ENCODE peak calls at places on chromosomes 1 and 21, in five cellular contexts. Z, O, K, M and N are unnamed samples.
A peak's percentile ranks its signal among the peaks of the same experiment; 100 is the strongest.

GRCh38 chr1:81305997-81306452 is 494.7 kb upstream of the ADGRL2 start:
- DNase-seq in Z (peak; percentile 65), O (peak; percentile 4), K (peak; percentile 73), M (peak; percentile 65), N (no peak)

GRCh38 chr1:224727851-224728250 is 111.7 kb downstream of the CNIH3 start:
- DNase-seq in Z (no peak), O (no peak), K (no peak), M (no peak), N (no peak)

GRCh38 chr1:168235548-168235885 is 9.7 kb downstream of the SFT2D2 start:
- DNase-seq in Z (peak; percentile 58), O (no peak), K (no peak), M (no peak), N (no peak)

GRCh38 chr1:237670296-237670695 is 220.4 kb downstream of the ZP4 start:
- DNase-seq in Z (no peak), O (no peak), K (no peak), M (no peak), N (no peak)

GRCh38 chr1:170521818-170522217 is 10.1 kb upstream of the GORAB start:
- DNase-seq in Z (no peak), O (no peak), K (no peak), M (no peak), N (no peak)

GRCh38 chr1:110524311-110525249 is 5.6 kb upstream of the KCNA10 start:
- DNase-seq in Z (peak; percentile 68), O (peak; percentile 20), K (peak; percentile 59), M (peak; percentile 67), N (peak; percentile 69)

GRCh38 chr21:33309778-33310177 is 15.0 kb upstream of the IFNAR1 start:
- DNase-seq in Z (no peak), O (no peak), K (no peak), M (no peak), N (no peak)

GRCh38 chr1:24327886-24328285 is 8.7 kb downstream of the GRHL3 start:
- DNase-seq in Z (no peak), O (no peak), K (no peak), M (no peak), N (no peak)

GRCh38 chr21:35149698-35150097 is 100.6 kb upstream of the RUNX1 start:
- DNase-seq in Z (no peak), O (no peak), K (no peak), M (no peak), N (no peak)

GRCh38 chr1:203706444-203706843 is 58.5 kb upstream of the LAX1 start:
- DNase-seq in Z (no peak), O (no peak), K (no peak), M (no peak), N (no peak)

GRCh38 chr1:9281071-9281827 is 11.4 kb upstream of the SPSB1 start:
- DNase-seq in Z (peak; percentile 52), O (no peak), K (no peak), M (no peak), N (no peak)

GRCh38 chr1:234613128-234613875 is 3.3 kb upstream of the IRF2BP2 start:
- DNase-seq in Z (peak; percentile 95), O (no peak), K (peak; percentile 95), M (no peak), N (no peak)

GRCh38 chr1:89035080-89035479 is 12.4 kb upstream of the GBP3 start:
- DNase-seq in Z (no peak), O (no peak), K (no peak), M (no peak), N (no peak)

GRCh38 chr1:176271572-176271971 is 64.5 kb upstream of the COP1 start:
- DNase-seq in Z (no peak), O (no peak), K (no peak), M (no peak), N (no peak)

GRCh38 chr1:240004086-240004749 is 87.5 kb upstream of the FMN2 start:
- DNase-seq in Z (peak; percentile 3), O (no peak), K (peak; percentile 16), M (peak; percentile 4), N (peak; percentile 30)

GRCh38 chr1:84947536-84948410 is 49.1 kb downstream of the MCOLN2 start:
- DNase-seq in Z (no peak), O (no peak), K (no peak), M (no peak), N (no peak)

GRCh38 chr1:116268211-116268610 is 104.8 kb upstream of the ATP1A1 start:
- DNase-seq in Z (peak; percentile 37), O (no peak), K (peak; percentile 16), M (peak; percentile 35), N (peak; percentile 35)

GRCh38 chr1:206568256-206568655 is 44.0 kb downstream of the EIF2D start:
- DNase-seq in Z (no peak), O (no peak), K (no peak), M (no peak), N (peak; percentile 73)

GRCh38 chr1:51063121-51063520 is 38.9 kb upstream of the C1orf185 start:
- DNase-seq in Z (peak; percentile 89), O (peak; percentile 32), K (peak; percentile 92), M (no peak), N (no peak)

GRCh38 chr1:26521669-26522030 is 7.9 kb upstream of the RPS6KA1 start:
- DNase-seq in Z (no peak), O (no peak), K (no peak), M (no peak), N (no peak)

GRCh38 chr1:178093150-178093957 is 550 bp upstream of the RASAL2 start:
- DNase-seq in Z (peak; percentile 98), O (peak; percentile 83), K (peak; percentile 97), M (peak; percentile 86), N (peak; percentile 54)

GRCh38 chr1:209937996-209938959 is at the start of gene SYT14:
- DNase-seq in Z (peak; percentile 72), O (no peak), K (peak; percentile 78), M (no peak), N (no peak)

GRCh38 chr21:33751120-33751519 is 108.8 kb downstream of the ITSN1 start:
- DNase-seq in Z (peak; percentile 27), O (no peak), K (no peak), M (no peak), N (no peak)

GRCh38 chr1:170168263-170168662 is 22.5 kb downstream of the NTMT2 start:
- DNase-seq in Z (peak; percentile 45), O (no peak), K (peak; percentile 50), M (no peak), N (no peak)

GRCh38 chr1:40722622-40723021 is 31.1 kb downstream of the NFYC start:
- DNase-seq in Z (no peak), O (no peak), K (no peak), M (peak; percentile 23), N (no peak)
- TF ChIP-seq CTCF in Z (no peak), O (no peak), K (no peak), M (no peak), N (no peak)

DNA sequence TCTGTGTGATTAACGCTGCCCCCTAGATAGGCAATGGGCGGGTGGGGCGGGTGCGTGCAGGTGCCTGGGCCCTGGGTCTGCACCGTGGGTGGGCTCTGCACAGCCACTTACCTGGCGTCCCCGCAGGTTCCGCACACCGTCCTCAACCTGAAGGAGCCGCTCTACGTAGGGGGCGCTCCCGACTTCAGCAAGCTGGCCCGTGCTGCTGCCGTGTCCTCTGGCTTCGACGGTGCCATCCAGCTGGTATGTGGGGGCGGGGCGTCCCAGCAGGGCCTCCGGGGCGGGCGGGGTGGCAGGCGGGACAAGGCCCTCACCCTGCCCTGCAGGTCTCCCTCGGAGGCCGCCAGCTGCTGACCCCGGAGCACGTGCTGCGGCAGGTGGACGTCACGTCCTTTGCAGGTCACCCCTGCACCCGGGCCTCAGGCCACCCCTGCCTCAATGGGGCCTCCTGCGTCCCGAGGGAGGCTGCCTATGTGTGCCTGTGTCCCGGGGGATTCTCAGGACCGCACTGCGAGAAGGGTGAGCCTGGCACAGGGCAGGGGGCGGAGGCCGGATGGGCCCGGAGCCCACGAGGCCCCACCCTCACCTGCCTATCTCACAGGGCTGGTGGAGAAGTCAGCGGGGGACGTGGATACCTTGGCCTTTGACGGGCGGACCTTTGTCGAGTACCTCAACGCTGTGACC is 22.8 kb downstream of the RNF223 start:
- DNase-seq in Z (no peak), O (no peak), K (no peak), M (no peak), N (no peak)
- TF ChIP-seq CTCF in Z (no peak), O (no peak), K (no peak), M (no peak), N (no peak)

GRCh38 chr1:151343587-151343986 is 3.5 kb downstream of the RFX5 start:
- DNase-seq in Z (no peak), O (no peak), K (no peak), M (no peak), N (no peak)

GRCh38 chr1:151342562-151342961 is 4.5 kb downstream of the RFX5 start:
- DNase-seq in Z (no peak), O (no peak), K (no peak), M (no peak), N (no peak)

GRCh38 chr1:151346769-151347522 is at the start of gene RFX5:
- DNase-seq in Z (peak; percentile 98), O (peak; percentile 95), K (peak; percentile 98), M (peak; percentile 100), N (peak; percentile 97)

GRCh38 chr1:151347523-151348246 is 633 bp upstream of the RFX5 start:
- DNase-seq in Z (no peak), O (no peak), K (no peak), M (no peak), N (no peak)

DNA sequence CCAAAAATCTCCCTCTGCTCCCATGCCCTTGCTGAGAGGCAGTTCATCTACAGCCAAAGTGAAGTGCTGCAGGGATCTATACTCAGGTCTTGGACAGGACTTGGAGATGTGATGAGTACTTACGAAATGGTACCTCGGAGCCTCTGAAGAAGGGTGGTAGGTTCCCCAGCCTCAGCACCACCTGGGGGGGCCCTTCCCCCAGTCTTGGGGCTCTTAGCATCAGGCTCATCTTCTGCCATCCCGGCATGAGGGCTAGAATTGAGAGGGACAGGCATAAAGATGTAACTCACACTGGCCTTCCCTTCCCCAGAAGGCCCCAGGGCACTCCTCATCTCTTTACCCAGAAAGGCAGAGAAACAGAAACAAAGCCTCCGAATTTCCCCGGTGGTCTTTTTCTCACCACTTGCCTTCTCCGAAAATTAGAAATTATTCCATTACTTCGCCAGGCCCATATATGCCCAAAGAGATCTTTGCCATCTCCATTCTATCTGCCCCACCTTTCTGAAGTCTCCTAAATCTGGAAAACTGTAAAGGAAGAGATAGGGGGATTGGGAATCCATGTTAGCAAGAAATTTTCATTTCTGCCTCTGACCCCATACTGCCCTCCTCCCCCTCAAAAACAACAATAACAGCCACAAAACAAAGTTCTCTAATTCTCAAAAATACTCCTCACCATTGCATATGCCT is 827 bp downstream of the RFX5 start:
- DNase-seq in Z (no peak), O (no peak), K (no peak), M (peak; percentile 51), N (peak; percentile 45)
- TF ChIP-seq CTCF in Z (no peak), O (no peak), K (no peak), M (no peak), N (no peak)

DNA sequence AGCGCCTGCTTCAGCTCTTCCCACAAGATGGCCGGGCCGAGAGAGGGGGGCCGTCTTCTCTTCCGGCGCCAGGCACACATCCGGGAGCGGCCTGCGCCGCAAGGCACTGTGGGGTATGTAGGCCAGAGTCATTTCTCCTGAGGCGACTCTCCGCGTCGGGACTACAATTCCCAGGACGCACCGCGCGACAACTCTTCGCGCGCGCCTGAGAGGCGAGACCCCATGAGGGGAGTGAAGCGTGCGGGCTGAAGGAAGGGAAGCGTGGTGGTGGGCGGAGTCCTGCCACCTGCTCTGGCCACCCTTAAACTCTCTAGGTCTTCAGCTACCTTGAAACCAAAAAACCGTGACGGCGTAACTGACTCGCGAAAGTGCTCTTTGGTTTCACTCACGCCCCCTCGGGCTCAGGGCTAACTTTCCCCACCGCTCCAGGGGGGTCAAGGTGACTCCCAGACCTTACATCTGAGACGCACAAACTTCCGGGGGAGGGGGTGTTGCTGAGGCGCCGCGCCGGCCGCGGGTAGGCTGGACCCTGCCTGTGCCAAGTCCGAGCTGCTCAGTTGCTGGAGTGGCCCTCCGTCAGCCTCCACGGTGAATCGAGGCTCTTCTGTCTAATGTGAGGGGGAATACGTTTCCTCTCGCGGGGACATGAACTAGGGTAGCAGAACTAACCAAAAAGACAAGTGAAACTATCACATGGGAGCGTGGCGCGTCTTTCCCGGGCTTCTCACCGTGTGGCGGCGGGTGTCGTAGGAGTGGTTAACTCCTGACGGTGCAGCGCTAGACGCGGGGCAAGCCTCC is at the start of gene SERBP1:
- DNase-seq in Z (peak; percentile 97), O (peak; percentile 94), K (peak; percentile 97), M (peak; percentile 99), N (peak; percentile 98)
- TF ChIP-seq CTCF in Z (no peak), O (no peak), K (no peak), M (no peak), N (no peak)